ENCODE peak calls at places on chromosome 13, in seven cellular contexts. One of them, this sample, is unnamed. For H3K4me1, the result is how much of the 10 kb centered on the place peaks cover.

GRCh38 chr13:52195052-52195837 is 35.8 kb upstream of the NEK3 start:
- DNase-seq in CD8-positive, alpha-beta T cell: peak
- DNase-seq in heart right ventricle: peak
- DNase-seq in right lobe of liver: peak
- DNase-seq in HCT116: no peak
- DNase-seq in IMR-90: peak
- DNase-seq in GM23338: peak
- DNase-seq in this sample: peak

GRCh38 chr13:94330552-94331071 is 148.9 kb downstream of the DCT start:
- DNase-seq in HCT116: no peak
- DNase-seq in IMR-90: no peak
- DNase-seq in GM23338: no peak
- DNase-seq in CD8-positive, alpha-beta T cell: no peak
- DNase-seq in right lobe of liver: no peak
- DNase-seq in heart right ventricle: no peak
- DNase-seq in this sample: no peak

GRCh38 chr13:20729633-20730585 is 26.4 kb downstream of the IL17D start:
- DNase-seq in IMR-90: no peak
- DNase-seq in CD8-positive, alpha-beta T cell: no peak
- DNase-seq in right lobe of liver: no peak
- DNase-seq in HCT116: no peak
- DNase-seq in GM23338: no peak
- DNase-seq in heart right ventricle: no peak
- DNase-seq in this sample: no peak

GRCh38 chr13:21069561-21070004 is 8.2 kb upstream of the LATS2 start:
- DNase-seq in right lobe of liver: no peak
- DNase-seq in HCT116: no peak
- DNase-seq in IMR-90: peak
- DNase-seq in GM23338: no peak
- DNase-seq in CD8-positive, alpha-beta T cell: no peak
- DNase-seq in heart right ventricle: no peak
- DNase-seq in this sample: no peak

GRCh38 chr13:111283457-111283856 is 37.0 kb upstream of the TEX29 start:
- DNase-seq in heart right ventricle: no peak
- DNase-seq in CD8-positive, alpha-beta T cell: no peak
- DNase-seq in IMR-90: no peak
- DNase-seq in GM23338: no peak
- DNase-seq in right lobe of liver: no peak
- DNase-seq in HCT116: no peak
- DNase-seq in this sample: no peak

GRCh38 chr13:44710576-44710975 is 134.4 kb upstream of the TSC22D1 start:
- DNase-seq in heart right ventricle: no peak
- DNase-seq in right lobe of liver: no peak
- DNase-seq in CD8-positive, alpha-beta T cell: no peak
- DNase-seq in IMR-90: peak
- DNase-seq in GM23338: no peak
- DNase-seq in HCT116: peak
- DNase-seq in this sample: no peak

GRCh38 chr13:103030776-103031175 is 35.4 kb downstream of the SLC10A2 start:
- DNase-seq in heart right ventricle: no peak
- DNase-seq in GM23338: no peak
- DNase-seq in CD8-positive, alpha-beta T cell: no peak
- DNase-seq in HCT116: no peak
- DNase-seq in right lobe of liver: no peak
- DNase-seq in IMR-90: no peak
- DNase-seq in this sample: no peak

GRCh38 chr13:26011996-26012688 is 39.7 kb downstream of the SHISA2 start:
- DNase-seq in HCT116: no peak
- DNase-seq in right lobe of liver: no peak
- DNase-seq in CD8-positive, alpha-beta T cell: peak
- DNase-seq in IMR-90: no peak
- DNase-seq in GM23338: peak
- DNase-seq in heart right ventricle: no peak
- DNase-seq in this sample: peak

GRCh38 chr13:35549481-35549880 is 73.0 kb upstream of the MAB21L1 start:
- DNase-seq in IMR-90: peak
- DNase-seq in right lobe of liver: no peak
- DNase-seq in CD8-positive, alpha-beta T cell: no peak
- DNase-seq in HCT116: no peak
- DNase-seq in heart right ventricle: no peak
- DNase-seq in GM23338: no peak
- DNase-seq in this sample: no peak

GRCh38 chr13:84651288-84651687 is 769.0 kb upstream of the SLITRK1 start:
- DNase-seq in HCT116: no peak
- DNase-seq in CD8-positive, alpha-beta T cell: no peak
- DNase-seq in heart right ventricle: peak
- DNase-seq in IMR-90: peak
- DNase-seq in right lobe of liver: no peak
- DNase-seq in GM23338: no peak
- DNase-seq in this sample: no peak

GRCh38 chr13:110272651-110273050 is 34.3 kb downstream of the COL4A1 start:
- DNase-seq in right lobe of liver: no peak
- DNase-seq in CD8-positive, alpha-beta T cell: no peak
- DNase-seq in IMR-90: no peak
- DNase-seq in GM23338: no peak
- DNase-seq in heart right ventricle: no peak
- DNase-seq in HCT116: no peak
- DNase-seq in this sample: no peak

GRCh38 chr13:37905736-37906135 is 36.2 kb upstream of the TRPC4 start:
- DNase-seq in CD8-positive, alpha-beta T cell: no peak
- DNase-seq in heart right ventricle: no peak
- DNase-seq in IMR-90: no peak
- DNase-seq in GM23338: no peak
- DNase-seq in right lobe of liver: no peak
- DNase-seq in HCT116: no peak
- DNase-seq in this sample: no peak

GRCh38 chr13:100130930-100131511 is 42.1 kb downstream of the PCCA start:
- DNase-seq in HCT116: no peak
- DNase-seq in CD8-positive, alpha-beta T cell: no peak
- DNase-seq in GM23338: no peak
- DNase-seq in IMR-90: no peak
- DNase-seq in right lobe of liver: no peak
- DNase-seq in heart right ventricle: no peak
- DNase-seq in this sample: no peak

GRCh38 chr13:103100795-103101194 is 34.6 kb upstream of the SLC10A2 start:
- DNase-seq in right lobe of liver: no peak
- DNase-seq in IMR-90: no peak
- DNase-seq in heart right ventricle: no peak
- DNase-seq in GM23338: no peak
- DNase-seq in HCT116: no peak
- DNase-seq in CD8-positive, alpha-beta T cell: no peak
- DNase-seq in this sample: no peak

GRCh38 chr13:51045450-51045849 is 65.6 kb downstream of the C13orf42 start:
- DNase-seq in GM23338: no peak
- DNase-seq in IMR-90: no peak
- DNase-seq in HCT116: no peak
- DNase-seq in heart right ventricle: no peak
- DNase-seq in CD8-positive, alpha-beta T cell: no peak
- DNase-seq in right lobe of liver: no peak
- DNase-seq in this sample: no peak

GRCh38 chr13:110620596-110620995 is 5.3 kb downstream of the NAXD start:
- DNase-seq in right lobe of liver: no peak
- DNase-seq in IMR-90: no peak
- DNase-seq in CD8-positive, alpha-beta T cell: no peak
- DNase-seq in GM23338: no peak
- DNase-seq in HCT116: no peak
- DNase-seq in heart right ventricle: no peak
- DNase-seq in this sample: no peak

GRCh38 chr13:51518847-51519246 is 65.4 kb upstream of the WDFY2 start:
- DNase-seq in right lobe of liver: no peak
- DNase-seq in heart right ventricle: no peak
- DNase-seq in HCT116: no peak
- DNase-seq in GM23338: no peak
- DNase-seq in IMR-90: peak
- DNase-seq in CD8-positive, alpha-beta T cell: no peak
- DNase-seq in this sample: no peak

GRCh38 chr13:60275208-60275607 is 111.5 kb upstream of the DIAPH3 start:
- DNase-seq in GM23338: no peak
- DNase-seq in right lobe of liver: no peak
- DNase-seq in HCT116: no peak
- DNase-seq in heart right ventricle: no peak
- DNase-seq in CD8-positive, alpha-beta T cell: no peak
- DNase-seq in IMR-90: no peak
- DNase-seq in this sample: no peak

GRCh38 chr13:77979721-77980377 is 61.2 kb upstream of the EDNRB start:
- DNase-seq in GM23338: no peak
- DNase-seq in heart right ventricle: no peak
- DNase-seq in right lobe of liver: no peak
- DNase-seq in HCT116: no peak
- DNase-seq in CD8-positive, alpha-beta T cell: no peak
- DNase-seq in IMR-90: no peak
- DNase-seq in this sample: no peak

GRCh38 chr13:96284971-96285370 is 195.1 kb downstream of the HS6ST3 start:
- DNase-seq in right lobe of liver: no peak
- DNase-seq in GM23338: no peak
- DNase-seq in heart right ventricle: no peak
- DNase-seq in HCT116: no peak
- DNase-seq in IMR-90: no peak
- DNase-seq in CD8-positive, alpha-beta T cell: no peak
- DNase-seq in this sample: no peak

GRCh38 chr13:42040730-42041016 is 7.8 kb upstream of the DGKH start:
- DNase-seq in right lobe of liver: peak
- DNase-seq in HCT116: no peak
- DNase-seq in IMR-90: no peak
- DNase-seq in CD8-positive, alpha-beta T cell: no peak
- DNase-seq in heart right ventricle: no peak
- DNase-seq in GM23338: no peak
- DNase-seq in this sample: no peak

GRCh38 chr13:100394005-100394695 is 194.4 kb downstream of the GGACT start:
- DNase-seq in CD8-positive, alpha-beta T cell: no peak
- DNase-seq in IMR-90: peak
- DNase-seq in right lobe of liver: no peak
- DNase-seq in GM23338: no peak
- DNase-seq in HCT116: peak
- DNase-seq in heart right ventricle: peak
- DNase-seq in this sample: no peak

GRCh38 chr13:109285586-109285985 is 500.8 kb downstream of the IRS2 start:
- DNase-seq in IMR-90: no peak
- DNase-seq in HCT116: no peak
- DNase-seq in CD8-positive, alpha-beta T cell: no peak
- DNase-seq in heart right ventricle: no peak
- DNase-seq in GM23338: no peak
- DNase-seq in right lobe of liver: no peak
- DNase-seq in this sample: no peak

GRCh38 chr13:46185634-46186033 is 3.7 kb upstream of the LCP1 start:
- DNase-seq in GM23338: no peak
- DNase-seq in IMR-90: no peak
- DNase-seq in heart right ventricle: no peak
- DNase-seq in right lobe of liver: no peak
- DNase-seq in HCT116: no peak
- DNase-seq in CD8-positive, alpha-beta T cell: no peak
- DNase-seq in this sample: no peak

GRCh38 chr13:65606622-65607021 is 1623.5 kb downstream of the PCDH9 start:
- DNase-seq in heart right ventricle: no peak
- DNase-seq in HCT116: no peak
- DNase-seq in GM23338: no peak
- DNase-seq in CD8-positive, alpha-beta T cell: no peak
- DNase-seq in IMR-90: peak
- DNase-seq in right lobe of liver: no peak
- DNase-seq in this sample: no peak

GRCh38 chr13:33058816-33059215 is 42.6 kb downstream of the KL start:
- DNase-seq in heart right ventricle: no peak
- DNase-seq in IMR-90: no peak
- DNase-seq in GM23338: no peak
- DNase-seq in right lobe of liver: no peak
- DNase-seq in HCT116: no peak
- DNase-seq in CD8-positive, alpha-beta T cell: no peak
- DNase-seq in this sample: no peak

GRCh38 chr13:110382229-110382628 is 75.1 kb downstream of the COL4A2 start:
- DNase-seq in heart right ventricle: no peak
- DNase-seq in right lobe of liver: no peak
- DNase-seq in HCT116: no peak
- DNase-seq in IMR-90: peak
- DNase-seq in GM23338: no peak
- DNase-seq in CD8-positive, alpha-beta T cell: no peak
- DNase-seq in this sample: no peak

GRCh38 chr13:30111810-30112209 is 195.5 kb downstream of the KATNAL1 start:
- DNase-seq in IMR-90: no peak
- DNase-seq in heart right ventricle: no peak
- DNase-seq in GM23338: peak
- DNase-seq in CD8-positive, alpha-beta T cell: no peak
- DNase-seq in HCT116: no peak
- DNase-seq in right lobe of liver: no peak
- DNase-seq in this sample: no peak

GRCh38 chr13:66154981-66155380 is 1075.2 kb downstream of the PCDH9 start:
- DNase-seq in IMR-90: peak
- DNase-seq in CD8-positive, alpha-beta T cell: no peak
- DNase-seq in right lobe of liver: no peak
- DNase-seq in heart right ventricle: no peak
- DNase-seq in HCT116: no peak
- DNase-seq in GM23338: no peak
- DNase-seq in this sample: no peak

GRCh38 chr13:72403396-72404010 is 323.9 kb downstream of the MZT1 start:
- DNase-seq in right lobe of liver: no peak
- DNase-seq in IMR-90: no peak
- DNase-seq in CD8-positive, alpha-beta T cell: no peak
- DNase-seq in GM23338: no peak
- DNase-seq in heart right ventricle: no peak
- DNase-seq in HCT116: no peak
- DNase-seq in this sample: no peak
- H3K4me3 ChIP-seq in right lobe of liver: no peak
- H3K4me3 ChIP-seq in IMR-90: no peak
- H3K4me3 ChIP-seq in CD8-positive, alpha-beta T cell: no peak
- H3K4me3 ChIP-seq in GM23338: no peak
- H3K4me3 ChIP-seq in heart right ventricle: no peak
- H3K4me3 ChIP-seq in HCT116: no peak
- H3K4me3 ChIP-seq in this sample: no peak

DNA sequence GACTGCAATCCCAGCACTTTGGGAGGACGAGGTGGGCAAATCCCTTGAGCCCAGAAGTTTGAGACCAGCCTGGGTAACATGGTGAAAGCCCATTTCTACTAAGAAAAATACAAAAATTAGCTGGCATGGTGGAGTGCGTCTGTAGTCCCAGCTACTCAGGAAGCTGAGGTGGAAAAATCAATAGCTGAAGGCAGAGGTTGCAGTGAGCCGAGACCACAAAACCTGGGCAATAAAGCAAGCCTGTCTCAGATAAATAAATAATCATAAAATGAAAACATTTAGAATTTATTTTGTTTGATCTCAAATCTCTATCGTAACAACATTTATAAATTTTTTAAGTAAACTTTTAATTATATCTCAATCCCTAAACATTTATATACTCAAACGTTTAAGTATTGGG is 36.6 kb downstream of the USP12 start:
- DNase-seq in heart right ventricle: no peak
- DNase-seq in CD8-positive, alpha-beta T cell: no peak
- DNase-seq in HCT116: no peak
- DNase-seq in GM23338: no peak
- DNase-seq in IMR-90: no peak
- DNase-seq in right lobe of liver: no peak
- DNase-seq in this sample: no peak
- H3K4me1 ChIP-seq in heart right ventricle: under half
- H3K4me1 ChIP-seq in CD8-positive, alpha-beta T cell: under half
- H3K4me1 ChIP-seq in HCT116: under half
- H3K4me1 ChIP-seq in GM23338: half or more
- H3K4me1 ChIP-seq in IMR-90: under half
- H3K4me1 ChIP-seq in right lobe of liver: under half
- H3K4me1 ChIP-seq in this sample: under half

GRCh38 chr13:71021810-71022422 is 845.1 kb downstream of the DACH1 start:
- DNase-seq in IMR-90: no peak
- DNase-seq in CD8-positive, alpha-beta T cell: no peak
- DNase-seq in right lobe of liver: no peak
- DNase-seq in heart right ventricle: no peak
- DNase-seq in HCT116: no peak
- DNase-seq in GM23338: no peak
- DNase-seq in this sample: no peak
- H3K4me3 ChIP-seq in IMR-90: no peak
- H3K4me3 ChIP-seq in CD8-positive, alpha-beta T cell: no peak
- H3K4me3 ChIP-seq in right lobe of liver: no peak
- H3K4me3 ChIP-seq in heart right ventricle: no peak
- H3K4me3 ChIP-seq in HCT116: no peak
- H3K4me3 ChIP-seq in GM23338: no peak
- H3K4me3 ChIP-seq in this sample: no peak

GRCh38 chr13:97485328-97485727 is 51.4 kb downstream of the RAP2A start:
- DNase-seq in HCT116: no peak
- DNase-seq in IMR-90: peak
- DNase-seq in heart right ventricle: no peak
- DNase-seq in right lobe of liver: no peak
- DNase-seq in CD8-positive, alpha-beta T cell: no peak
- DNase-seq in GM23338: no peak
- DNase-seq in this sample: no peak
- H3K4me1 ChIP-seq in HCT116: under half
- H3K4me1 ChIP-seq in IMR-90: under half
- H3K4me1 ChIP-seq in heart right ventricle: under half
- H3K4me1 ChIP-seq in right lobe of liver: under half
- H3K4me1 ChIP-seq in CD8-positive, alpha-beta T cell: under half
- H3K4me1 ChIP-seq in GM23338: under half
- H3K4me1 ChIP-seq in this sample: under half

This sample was measured in right cardiac atrium.